ENCODE peak calls at places on chromosomes 4 and X, in nine cellular contexts. D is EL; Y is D341Med; M is immature natural killer cell; W is fibroblast of lung; K is stimulated activated CD4-positive, alpha-beta T cell treated with anti-CD3 and anti-CD28 coated beads, Interleukin-12 subunit alpha, Interleukin-12 subunit beta, amount 100 ng/mL, for 24 hours; S is GM12865; G is NCI-H1436; N is NCI-H82. U is an unnamed sample.

GRCh38 chrX:47316276-47317025 is 53.9 kb upstream of the ZNF157 start:
- DNase-seq in S (peak), D (no peak), W (no peak), Y (no peak), G (no peak), N (no peak), M (no peak), K (no peak), U (no peak)

GRCh38 chrX:129748265-129748664 is 9.5 kb downstream of the XPNPEP2 start:
- DNase-seq in N (no peak), S (no peak), K (no peak), G (no peak), D (no peak), M (no peak), Y (no peak), W (peak), U (no peak)

GRCh38 chrX:57528670-57529255 is 63.0 kb upstream of the ZXDB start:
- DNase-seq in K (no peak), N (peak), M (no peak), S (peak), Y (no peak), D (peak), W (no peak), G (no peak), U (no peak)

GRCh38 chrX:39418936-39419659 is 617.8 kb downstream of the MID1IP1 start:
- DNase-seq in G (no peak), W (no peak), D (no peak), N (peak), Y (peak), K (no peak), M (no peak), S (no peak), U (no peak)

GRCh38 chrX:22069586-22069985 is 37.5 kb downstream of the PHEX start:
- DNase-seq in S (no peak), K (no peak), D (no peak), M (no peak), G (no peak), Y (no peak), N (peak), W (no peak), U (no peak)

GRCh38 chr4:123889376-123889945 is 492.9 kb downstream of the SPRY1 start:
- DNase-seq in M (no peak), N (no peak), D (peak), W (peak), S (no peak), G (no peak), K (no peak), Y (no peak), U (no peak)

GRCh38 chrX:47751670-47752069 is 85.0 kb upstream of the ZNF81 start:
- DNase-seq in S (peak), M (peak), G (no peak), K (no peak), N (peak), D (peak), W (no peak), Y (peak), U (peak)

GRCh38 chrX:7083468-7084396 is 63.8 kb upstream of the STS start:
- DNase-seq in M (peak), W (peak), G (no peak), N (no peak), S (peak), D (peak), Y (no peak), K (peak), U (peak)

GRCh38 chr4:56217383-56217890 is 169.9 kb downstream of the AASDH start:
- DNase-seq in M (no peak), S (no peak), K (no peak), W (no peak), G (no peak), Y (no peak), D (no peak), N (no peak), U (no peak)

GRCh38 chrX:71118985-71119535 is 664 bp downstream of the MED12 start:
- DNase-seq in D (no peak), G (no peak), S (no peak), N (peak), K (no peak), M (no peak), W (no peak), Y (no peak), U (no peak)

GRCh38 chr4:101604976-101605375 is 185.6 kb upstream of the BANK1 start:
- DNase-seq in M (no peak), G (no peak), K (no peak), W (no peak), Y (no peak), N (peak), S (no peak), D (peak), U (no peak)

GRCh38 chrX:70128071-70128470 is 5.2 kb upstream of the IGBP1 start:
- DNase-seq in M (no peak), W (no peak), S (no peak), Y (peak), N (peak), D (no peak), G (no peak), K (no peak), U (no peak)

GRCh38 chrX:40644175-40644574 is 3.2 kb downstream of the CXorf38 start:
- DNase-seq in W (peak), M (no peak), S (no peak), D (peak), N (no peak), G (no peak), K (no peak), Y (no peak), U (no peak)

GRCh38 chrX:13103111-13103913 is 58.9 kb upstream of the FAM9C start:
- DNase-seq in D (no peak), W (no peak), M (no peak), K (no peak), S (no peak), N (no peak), Y (no peak), G (no peak), U (no peak)

GRCh38 chrX:22041931-22042530 is 9.9 kb downstream of the PHEX start:
- DNase-seq in W (no peak), G (no peak), Y (no peak), D (no peak), M (no peak), K (no peak), S (no peak), N (no peak), U (no peak)

GRCh38 chr4:17535906-17536305 is 20.9 kb downstream of the CLRN2 start:
- DNase-seq in K (no peak), D (no peak), M (no peak), G (no peak), Y (no peak), N (no peak), W (no peak), S (peak), U (no peak)

GRCh38 chrX:100911731-100912130 is 17.0 kb downstream of the XKRX start:
- DNase-seq in M (no peak), K (no peak), W (no peak), G (no peak), Y (no peak), D (peak), N (no peak), S (no peak), U (no peak)

GRCh38 chrX:19882066-19882775 is 5.2 kb downstream of the SH3KBP1 start:
- DNase-seq in N (no peak), M (no peak), S (no peak), W (no peak), G (no peak), D (peak), Y (no peak), K (no peak), U (no peak)

GRCh38 chr4:19776929-19777328 is 474.8 kb upstream of the SLIT2 start:
- DNase-seq in K (no peak), M (no peak), N (no peak), Y (no peak), D (peak), G (no peak), W (peak), S (no peak), U (no peak)

GRCh38 chr4:122542411-122543236 is 78.2 kb downstream of the IL21 start:
- DNase-seq in K (no peak), D (peak), M (no peak), Y (no peak), W (peak), N (no peak), S (peak), G (no peak), U (no peak)

GRCh38 chrX:129842510-129843208 is 1.0 kb downstream of the ZDHHC9 start:
- DNase-seq in W (peak), S (peak), G (no peak), M (no peak), Y (no peak), D (peak), K (no peak), N (no peak), U (no peak)

GRCh38 chrX:1391370-1391706 is 575 bp downstream of the SLC25A6 start:
- DNase-seq in K (peak), Y (peak), G (no peak), S (no peak), N (no peak), M (no peak), W (no peak), D (no peak), U (peak)

GRCh38 chr4:183765121-183765990 is 106.3 kb downstream of the TRAPPC11 start:
- DNase-seq in Y (no peak), M (no peak), N (no peak), G (no peak), S (no peak), W (no peak), K (no peak), D (no peak), U (no peak)

GRCh38 chrX:39309018-39309620 is 507.9 kb downstream of the MID1IP1 start:
- DNase-seq in M (no peak), N (no peak), G (no peak), D (peak), S (peak), Y (no peak), W (peak), K (peak), U (no peak)

GRCh38 chrX:115372026-115372610 is 82.6 kb downstream of the LUZP4 start:
- DNase-seq in W (peak), K (no peak), N (peak), M (no peak), D (peak), G (no peak), S (no peak), Y (no peak), U (no peak)

GRCh38 chr4:134202557-134202956 is 968 bp upstream of the PABPC4L start:
- DNase-seq in G (no peak), Y (no peak), S (no peak), K (no peak), N (no peak), M (no peak), D (peak), W (peak), U (no peak)

GRCh38 chr4:185638548-185639301 is 103.4 kb upstream of the PDLIM3 start:
- DNase-seq in N (no peak), W (no peak), S (no peak), D (peak), Y (no peak), G (no peak), K (no peak), M (no peak), U (no peak)

GRCh38 chr4:156794863-156795262 is 176.7 kb downstream of the PDGFC start:
- DNase-seq in D (no peak), K (no peak), W (no peak), M (no peak), G (no peak), Y (no peak), S (no peak), N (no peak), U (no peak)

GRCh38 chrX:134801267-134801666 is 143.0 kb upstream of the PLAC1 start:
- DNase-seq in Y (no peak), W (no peak), M (no peak), D (peak), G (no peak), K (no peak), S (no peak), N (peak), U (no peak)

GRCh38 chrX:68894513-68895338 is 65.9 kb downstream of the EFNB1 start:
- DNase-seq in K (no peak), Y (no peak), W (peak), N (no peak), S (no peak), G (peak), M (peak), D (no peak), U (no peak)

GRCh38 chr4:15963001-15963451 is at the start of gene FGFBP2:
- DNase-seq in M (peak), K (peak), D (peak), G (no peak), S (peak), N (peak), Y (peak), W (peak), U (peak)

GRCh38 chr4:24544208-24544607 is 40.1 kb downstream of the DHX15 start:
- DNase-seq in S (peak), W (no peak), K (no peak), G (no peak), Y (no peak), N (no peak), D (no peak), M (no peak), U (no peak)

U was measured in activated gamma-delta T cell treated with Interleukin-2 at 50 U/mL for 16 hours.